ENCODE peak calls at places on chromosome 2, in six cellular contexts. V is lung, F is PC-3, N is HepG2, H is upper lobe of right lung, O is tibial artery. M is an unnamed sample.

GRCh38 chr2:128469875-128470274 is 151.2 kb upstream of the HS6ST1 start:
- DNase-seq in N (no peak), F (no peak), H (peak; percentile 30), V (no peak), O (no peak), M (no peak)

GRCh38 chr2:199838399-199838798 is 12.6 kb downstream of the FTCDNL1 start:
- DNase-seq in N (no peak), V (no peak), O (no peak), H (no peak), F (no peak), M (no peak)

GRCh38 chr2:168456526-168457176 is 579 bp downstream of the CERS6 start:
- DNase-seq in O (no peak), H (peak; percentile 76), F (peak; percentile 33), N (peak; percentile 40), V (peak; percentile 32), M (no peak)

GRCh38 chr2:96251721-96252292 is 14.0 kb downstream of the TMEM127 start:
- DNase-seq in V (peak; percentile 53), H (peak; percentile 59), F (peak; percentile 70), O (peak; percentile 83), N (peak; percentile 84), M (no peak)

GRCh38 chr2:136424112-136424511 is 306.2 kb upstream of the CXCR4 start:
- DNase-seq in F (no peak), N (no peak), O (no peak), V (no peak), H (no peak), M (no peak)

GRCh38 chr2:234590076-234590475 is 93.2 kb upstream of the ARL4C start:
- DNase-seq in H (no peak), N (no peak), V (no peak), O (no peak), F (no peak), M (no peak)

GRCh38 chr2:54708584-54709340 is 14.7 kb upstream of the EML6 start:
- DNase-seq in O (peak; percentile 51), H (peak; percentile 77), V (peak; percentile 46), N (no peak), F (no peak), M (peak; percentile 12)

GRCh38 chr2:216911008-216911407 is 51.1 kb upstream of the TNP1 start:
- DNase-seq in N (no peak), H (no peak), F (no peak), V (no peak), O (no peak), M (no peak)

GRCh38 chr2:9086465-9086864 is 83.0 kb upstream of the MBOAT2 start:
- DNase-seq in N (no peak), O (no peak), F (no peak), V (no peak), H (no peak), M (no peak)

GRCh38 chr2:45391866-45392265 is 219.2 kb downstream of the SRBD1 start:
- DNase-seq in O (no peak), H (no peak), F (no peak), N (no peak), V (no peak), M (no peak)

GRCh38 chr2:36357506-36358316 is 2.1 kb downstream of the CRIM1 start:
- DNase-seq in O (peak; percentile 61), H (no peak), F (peak; percentile 78), N (peak; percentile 79), V (no peak), M (peak; percentile 87)

GRCh38 chr2:235740821-235741220 is 247.0 kb downstream of the AGAP1 start:
- DNase-seq in O (no peak), N (peak; percentile 33), H (no peak), V (no peak), F (peak; percentile 42), M (no peak)
- TF ChIP-seq CTCF in O (no peak), N (peak; percentile 55), H (no peak), V (no peak), F (peak; percentile 70), M (peak; percentile 28)

GRCh38 chr2:190911813-190912212 is 31.2 kb downstream of the GLS start:
- DNase-seq in F (peak; percentile 54), N (no peak), V (no peak), O (no peak), H (no peak), M (peak; percentile 63)
- H3K36me3 ChIP-seq in F (peaks cover 51% of the 10 kb centered on the region), N (peaks cover 10% of the 10 kb centered on the region), V (peaks cover 4% of the 10 kb centered on the region), O (peaks cover 22% of the 10 kb centered on the region), H (peaks cover 59% of the 10 kb centered on the region), M (peaks cover 3% of the 10 kb centered on the region)

GRCh38 chr2:5932556-5933469 is 240.6 kb downstream of the SOX11 start:
- DNase-seq in O (no peak), N (no peak), F (no peak), H (peak; percentile 70), V (no peak), M (no peak)
- TF ChIP-seq CTCF in O (no peak), N (no peak), F (no peak), H (no peak), V (no peak), M (no peak)

GRCh38 chr2:101858246-101858645 is 133.5 kb upstream of the IL1R2 start:
- DNase-seq in H (no peak), V (no peak), N (no peak), O (no peak), F (peak; percentile 91), M (peak; percentile 98)

GRCh38 chr2:101860782-101861181 is 131.0 kb upstream of the IL1R2 start:
- DNase-seq in N (no peak), F (no peak), V (no peak), H (no peak), O (no peak), M (no peak)

GRCh38 chr2:101859604-101860003 is 132.2 kb upstream of the IL1R2 start:
- DNase-seq in V (no peak), N (no peak), O (no peak), F (no peak), H (no peak), M (no peak)

GRCh38 chr2:101860157-101860556 is 131.6 kb upstream of the IL1R2 start:
- DNase-seq in H (no peak), F (no peak), V (no peak), N (no peak), O (no peak), M (no peak)

DNA sequence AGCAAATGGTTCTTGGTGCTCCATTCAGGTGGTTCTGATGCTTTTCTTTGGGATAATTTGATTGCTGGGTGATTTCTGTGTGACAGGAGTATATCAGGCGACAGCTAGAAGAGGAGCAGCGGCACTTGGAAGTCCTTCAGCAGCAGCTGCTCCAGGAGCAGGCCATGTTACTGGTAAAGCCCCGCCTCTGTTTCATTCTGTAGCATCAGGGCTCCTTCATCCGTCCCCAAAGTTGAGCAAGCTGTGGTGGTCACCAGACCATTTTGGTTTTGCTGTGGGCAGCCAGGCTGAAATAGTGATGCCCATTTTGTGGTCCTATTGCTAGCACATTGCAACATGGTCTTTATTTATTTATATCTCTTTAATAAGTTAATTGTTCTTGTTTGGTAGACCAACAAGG is 132.8 kb upstream of the IL1R2 start:
- DNase-seq in N (no peak), F (no peak), V (no peak), H (no peak), O (no peak), M (no peak)
- H3K36me3 ChIP-seq in N (peaks cover 46% of the 10 kb centered on the region), F (peaks cover 67% of the 10 kb centered on the region), V (peaks cover 44% of the 10 kb centered on the region), H (peaks cover 95% of the 10 kb centered on the region), O (peaks cover 70% of the 10 kb centered on the region), M (peaks cover 13% of the 10 kb centered on the region)

DNA sequence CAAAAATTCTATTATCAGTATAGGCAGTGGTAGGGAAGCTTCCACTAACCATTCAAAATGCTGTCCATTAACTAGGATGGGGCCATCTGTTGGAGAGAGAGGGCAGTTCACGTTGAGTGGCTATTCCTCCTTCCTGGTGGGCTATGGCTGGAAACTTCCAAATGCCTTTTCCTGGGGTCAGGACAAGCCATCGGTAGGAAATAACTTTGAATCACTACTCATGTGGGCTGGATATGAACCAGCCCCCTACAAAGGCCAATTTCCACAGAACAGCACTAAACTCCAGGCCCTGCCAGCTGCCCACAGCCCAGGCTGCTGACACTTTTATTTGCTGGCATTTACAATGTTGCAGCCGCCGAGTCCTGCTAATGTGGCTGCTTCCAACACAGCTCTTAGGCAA is 156.1 kb upstream of the HNRNPA3 start:
- DNase-seq in N (peak; percentile 16), V (no peak), F (no peak), H (no peak), O (no peak), M (no peak)
- TF ChIP-seq CTCF in N (peak; percentile 36), V (no peak), F (peak; percentile 45), H (peak; percentile 8), O (no peak), M (no peak)

GRCh38 chr2:108449410-108450200 is 599 bp downstream of the GCC2 start:
- DNase-seq in F (peak; percentile 27), O (no peak), N (peak; percentile 44), V (no peak), H (no peak), M (peak; percentile 21)

GRCh38 chr2:108455571-108455970 is 6.6 kb downstream of the GCC2 start:
- DNase-seq in F (no peak), V (no peak), N (no peak), O (no peak), H (no peak), M (no peak)

GRCh38 chr2:108454440-108454839 is 5.4 kb downstream of the GCC2 start:
- DNase-seq in N (no peak), H (no peak), F (no peak), V (no peak), O (no peak), M (no peak)

GRCh38 chr2:108448678-108449409 is at the start of gene GCC2:
- DNase-seq in H (peak; percentile 98), O (peak; percentile 94), V (peak; percentile 96), F (peak; percentile 94), N (peak; percentile 94), M (peak; percentile 86)

GRCh38 chr2:108451976-108452375 is 3.0 kb downstream of the GCC2 start:
- DNase-seq in O (no peak), V (no peak), F (no peak), H (no peak), N (no peak), M (no peak)
- H3K36me3 ChIP-seq in O (peaks cover 53% of the 10 kb centered on the region), V (peaks cover 13% of the 10 kb centered on the region), F (peaks cover 31% of the 10 kb centered on the region), H (peaks cover 57% of the 10 kb centered on the region), N (peaks cover 8% of the 10 kb centered on the region), M (peaks cover 4% of the 10 kb centered on the region)

GRCh38 chr2:53422979-53423378 is 344.6 kb upstream of the CHAC2 start:
- DNase-seq in F (peak; percentile 68), O (no peak), V (peak; percentile 38), H (no peak), N (peak; percentile 50), M (peak; percentile 39)
- TF ChIP-seq CTCF in F (peak; percentile 79), O (peak; percentile 47), V (no peak), H (peak; percentile 45), N (peak; percentile 79), M (peak; percentile 61)

DNA sequence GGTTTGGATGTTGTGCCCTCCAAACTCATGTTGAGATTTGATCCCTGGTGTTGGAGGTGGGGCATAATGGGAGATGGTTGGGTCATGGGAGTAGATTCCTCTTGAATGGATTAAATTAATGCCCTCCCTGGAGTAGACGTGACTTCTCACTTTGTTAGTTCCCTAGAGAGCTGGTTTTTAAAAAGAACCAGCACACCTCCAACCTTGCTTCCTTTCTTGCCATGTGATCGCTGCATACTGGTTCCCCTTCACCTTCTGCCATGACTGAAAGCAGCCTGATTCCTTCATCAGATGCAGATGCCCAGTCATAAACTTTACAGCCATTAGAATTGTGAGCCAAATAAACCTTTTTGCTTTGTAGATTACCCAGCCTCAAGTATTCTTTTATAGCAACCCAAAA is 21.7 kb downstream of the MTA3 start:
- DNase-seq in N (no peak), V (no peak), H (no peak), F (no peak), O (no peak), M (no peak)
- H3K36me3 ChIP-seq in N (no peaks in the 10 kb centered on the region), V (peaks cover 3% of the 10 kb centered on the region), H (no peaks in the 10 kb centered on the region), F (no peaks in the 10 kb centered on the region), O (peaks cover 7% of the 10 kb centered on the region), M (no peaks in the 10 kb centered on the region)

GRCh38 chr2:21161122-21161521 is 37.4 kb downstream of the TDRD15 start:
- DNase-seq in V (no peak), F (no peak), N (no peak), O (no peak), H (peak; percentile 61), M (no peak)

GRCh38 chr2:21155365-21156136 is 31.8 kb downstream of the TDRD15 start:
- DNase-seq in F (no peak), H (no peak), N (peak; percentile 73), V (no peak), O (no peak), M (peak; percentile 12)
- TF ChIP-seq CTCF in F (no peak), H (no peak), N (no peak), V (no peak), O (no peak), M (no peak)